ENCODE peak calls at places on chromosomes 7 and 10, in five cellular contexts. One of them, this sample, is unnamed.

GRCh38 chr7:101315336-101315735 is 6.3 kb downstream of the IFT22 start:
- DNase-seq in aorta: no peak
- DNase-seq in H4: peak
- DNase-seq in AG10803: peak
- DNase-seq in HFF-Myc: no peak
- DNase-seq in this sample: peak

GRCh38 chr10:6133331-6134098 is 44.7 kb downstream of the RBM17 start:
- DNase-seq in aorta: peak
- DNase-seq in H4: no peak
- DNase-seq in AG10803: no peak
- DNase-seq in HFF-Myc: no peak
- DNase-seq in this sample: no peak

GRCh38 chr7:102008535-102009262 is 191.3 kb downstream of the CUX1 start:
- DNase-seq in aorta: no peak
- DNase-seq in H4: no peak
- DNase-seq in AG10803: no peak
- DNase-seq in HFF-Myc: no peak
- DNase-seq in this sample: no peak

GRCh38 chr10:3926675-3927525 is 141.9 kb upstream of the KLF6 start:
- DNase-seq in aorta: no peak
- DNase-seq in H4: no peak
- DNase-seq in AG10803: peak
- DNase-seq in HFF-Myc: no peak
- DNase-seq in this sample: no peak

GRCh38 chr7:126685018-126685573 is 567.6 kb downstream of the GRM8 start:
- DNase-seq in aorta: peak
- DNase-seq in H4: no peak
- DNase-seq in AG10803: no peak
- DNase-seq in HFF-Myc: no peak
- DNase-seq in this sample: no peak

GRCh38 chr7:109259151-109259550 is 689.5 kb downstream of the DNAJB9 start:
- DNase-seq in aorta: no peak
- DNase-seq in H4: no peak
- DNase-seq in AG10803: no peak
- DNase-seq in HFF-Myc: no peak
- DNase-seq in this sample: no peak

GRCh38 chr7:148925836-148926235 is 41.7 kb upstream of the EZH2 start:
- DNase-seq in aorta: no peak
- DNase-seq in H4: no peak
- DNase-seq in AG10803: no peak
- DNase-seq in HFF-Myc: no peak
- DNase-seq in this sample: no peak

GRCh38 chr10:73771722-73772279 is 10.0 kb upstream of the CHCHD1 start:
- DNase-seq in aorta: peak
- DNase-seq in H4: peak
- DNase-seq in AG10803: peak
- DNase-seq in HFF-Myc: no peak
- DNase-seq in this sample: peak

GRCh38 chr10:16193241-16193640 is 243.6 kb upstream of the PTER start:
- DNase-seq in aorta: no peak
- DNase-seq in H4: no peak
- DNase-seq in AG10803: no peak
- DNase-seq in HFF-Myc: no peak
- DNase-seq in this sample: no peak

GRCh38 chr10:49516216-49516970 is 22.5 kb downstream of the ERCC6 start:
- DNase-seq in aorta: no peak
- DNase-seq in H4: no peak
- DNase-seq in AG10803: no peak
- DNase-seq in HFF-Myc: no peak
- DNase-seq in this sample: no peak

GRCh38 chr10:20110435-20111119 is 294.3 kb downstream of the PLXDC2 start:
- DNase-seq in aorta: no peak
- DNase-seq in H4: no peak
- DNase-seq in AG10803: no peak
- DNase-seq in HFF-Myc: no peak
- DNase-seq in this sample: no peak

This sample was measured in smooth muscle cell of the brain vasculature.